ENCODE peak calls at places on chromosomes 13 and 19, in ten cellular contexts. One of them, this sample, is unnamed.

GRCh38 chr13:28585557-28585956 is 73.4 kb upstream of the POMP start:
- DNase-seq in stomach: no peak
- DNase-seq in PC-3: no peak
- DNase-seq in endothelial cell: no peak
- DNase-seq in cardiac muscle cell: no peak
- DNase-seq in neural progenitor cell: no peak
- DNase-seq in AG09309: no peak
- DNase-seq in H9: no peak
- DNase-seq in fibroblast of the aortic adventitia: no peak
- DNase-seq in cardiac fibroblast: no peak
- DNase-seq in this sample: no peak

GRCh38 chr13:67119481-67119883 is 110.7 kb downstream of the PCDH9 start:
- DNase-seq in endothelial cell: no peak
- DNase-seq in AG09309: peak
- DNase-seq in stomach: no peak
- DNase-seq in cardiac muscle cell: peak
- DNase-seq in PC-3: peak
- DNase-seq in fibroblast of the aortic adventitia: peak
- DNase-seq in neural progenitor cell: no peak
- DNase-seq in H9: no peak
- DNase-seq in cardiac fibroblast: peak
- DNase-seq in this sample: no peak

GRCh38 chr13:48643159-48643558 is 10.6 kb upstream of the CYSLTR2 start:
- DNase-seq in endothelial cell: no peak
- DNase-seq in neural progenitor cell: no peak
- DNase-seq in fibroblast of the aortic adventitia: no peak
- DNase-seq in stomach: no peak
- DNase-seq in PC-3: no peak
- DNase-seq in H9: no peak
- DNase-seq in cardiac muscle cell: no peak
- DNase-seq in AG09309: no peak
- DNase-seq in cardiac fibroblast: no peak
- DNase-seq in this sample: no peak

GRCh38 chr13:48769107-48769704 is 115.5 kb downstream of the CYSLTR2 start:
- DNase-seq in AG09309: peak
- DNase-seq in neural progenitor cell: peak
- DNase-seq in cardiac muscle cell: peak
- DNase-seq in cardiac fibroblast: peak
- DNase-seq in PC-3: peak
- DNase-seq in stomach: peak
- DNase-seq in endothelial cell: peak
- DNase-seq in fibroblast of the aortic adventitia: peak
- DNase-seq in H9: peak
- DNase-seq in this sample: peak

GRCh38 chr13:60174113-60174512 is 10.4 kb upstream of the DIAPH3 start:
- DNase-seq in endothelial cell: no peak
- DNase-seq in H9: no peak
- DNase-seq in cardiac fibroblast: no peak
- DNase-seq in fibroblast of the aortic adventitia: no peak
- DNase-seq in stomach: no peak
- DNase-seq in neural progenitor cell: no peak
- DNase-seq in PC-3: no peak
- DNase-seq in AG09309: no peak
- DNase-seq in cardiac muscle cell: no peak
- DNase-seq in this sample: no peak

GRCh38 chr19:18543814-18544475 is 572 bp upstream of the FKBP8 start:
- DNase-seq in neural progenitor cell: peak
- DNase-seq in stomach: peak
- DNase-seq in cardiac fibroblast: peak
- DNase-seq in fibroblast of the aortic adventitia: peak
- DNase-seq in AG09309: no peak
- DNase-seq in H9: peak
- DNase-seq in cardiac muscle cell: peak
- DNase-seq in endothelial cell: peak
- DNase-seq in PC-3: peak
- DNase-seq in this sample: no peak

GRCh38 chr13:22311734-22312404 is 641.0 kb downstream of the FGF9 start:
- DNase-seq in H9: peak
- DNase-seq in neural progenitor cell: no peak
- DNase-seq in AG09309: no peak
- DNase-seq in cardiac muscle cell: no peak
- DNase-seq in stomach: no peak
- DNase-seq in fibroblast of the aortic adventitia: no peak
- DNase-seq in PC-3: no peak
- DNase-seq in endothelial cell: no peak
- DNase-seq in cardiac fibroblast: no peak
- DNase-seq in this sample: peak

GRCh38 chr13:93878675-93879074 is 600.8 kb downstream of the DCT start:
- DNase-seq in cardiac muscle cell: no peak
- DNase-seq in neural progenitor cell: no peak
- DNase-seq in endothelial cell: no peak
- DNase-seq in stomach: no peak
- DNase-seq in H9: no peak
- DNase-seq in PC-3: no peak
- DNase-seq in AG09309: no peak
- DNase-seq in cardiac fibroblast: no peak
- DNase-seq in fibroblast of the aortic adventitia: no peak
- DNase-seq in this sample: no peak

GRCh38 chr13:20824762-20825161 is 51.0 kb upstream of the EEF1AKMT1 start:
- DNase-seq in AG09309: no peak
- DNase-seq in cardiac muscle cell: no peak
- DNase-seq in neural progenitor cell: no peak
- DNase-seq in H9: no peak
- DNase-seq in fibroblast of the aortic adventitia: no peak
- DNase-seq in cardiac fibroblast: peak
- DNase-seq in endothelial cell: no peak
- DNase-seq in PC-3: no peak
- DNase-seq in stomach: no peak
- DNase-seq in this sample: no peak

GRCh38 chr13:86856996-86857395 is 814.2 kb upstream of the SLITRK5 start:
- DNase-seq in fibroblast of the aortic adventitia: peak
- DNase-seq in PC-3: peak
- DNase-seq in neural progenitor cell: no peak
- DNase-seq in cardiac fibroblast: no peak
- DNase-seq in stomach: no peak
- DNase-seq in endothelial cell: no peak
- DNase-seq in H9: peak
- DNase-seq in AG09309: no peak
- DNase-seq in cardiac muscle cell: no peak
- DNase-seq in this sample: peak

GRCh38 chr13:72342364-72342763 is 385.1 kb downstream of the MZT1 start:
- DNase-seq in cardiac fibroblast: no peak
- DNase-seq in fibroblast of the aortic adventitia: no peak
- DNase-seq in PC-3: no peak
- DNase-seq in neural progenitor cell: no peak
- DNase-seq in stomach: no peak
- DNase-seq in H9: no peak
- DNase-seq in endothelial cell: no peak
- DNase-seq in AG09309: no peak
- DNase-seq in cardiac muscle cell: no peak
- DNase-seq in this sample: no peak

GRCh38 chr13:74574964-74575728 is 440.9 kb upstream of the KLF12 start:
- DNase-seq in stomach: no peak
- DNase-seq in neural progenitor cell: no peak
- DNase-seq in AG09309: no peak
- DNase-seq in cardiac fibroblast: peak
- DNase-seq in PC-3: no peak
- DNase-seq in fibroblast of the aortic adventitia: no peak
- DNase-seq in H9: peak
- DNase-seq in cardiac muscle cell: peak
- DNase-seq in endothelial cell: peak
- DNase-seq in this sample: no peak

GRCh38 chr19:46922465-46922864 is 61.7 kb downstream of the ARHGAP35 start:
- DNase-seq in endothelial cell: no peak
- DNase-seq in AG09309: no peak
- DNase-seq in cardiac muscle cell: no peak
- DNase-seq in H9: no peak
- DNase-seq in stomach: no peak
- DNase-seq in neural progenitor cell: no peak
- DNase-seq in PC-3: no peak
- DNase-seq in cardiac fibroblast: no peak
- DNase-seq in fibroblast of the aortic adventitia: no peak
- DNase-seq in this sample: no peak
- TF ChIP-seq CTCF in endothelial cell: no peak
- TF ChIP-seq CTCF in AG09309: no peak
- TF ChIP-seq CTCF in cardiac muscle cell: no peak
- TF ChIP-seq CTCF in H9: no peak
- TF ChIP-seq CTCF in stomach: no peak
- TF ChIP-seq CTCF in neural progenitor cell: no peak
- TF ChIP-seq CTCF in PC-3: no peak
- TF ChIP-seq CTCF in cardiac fibroblast: no peak
- TF ChIP-seq CTCF in fibroblast of the aortic adventitia: no peak
- TF ChIP-seq CTCF in this sample: no peak

GRCh38 chr19:38711726-38712153 is 32.5 kb downstream of the CAPN12 start:
- DNase-seq in H9: no peak
- DNase-seq in neural progenitor cell: no peak
- DNase-seq in cardiac fibroblast: peak
- DNase-seq in cardiac muscle cell: peak
- DNase-seq in stomach: no peak
- DNase-seq in fibroblast of the aortic adventitia: peak
- DNase-seq in AG09309: peak
- DNase-seq in PC-3: no peak
- DNase-seq in endothelial cell: no peak
- DNase-seq in this sample: no peak
- TF ChIP-seq CTCF in H9: no peak
- TF ChIP-seq CTCF in neural progenitor cell: no peak
- TF ChIP-seq CTCF in cardiac fibroblast: peak
- TF ChIP-seq CTCF in cardiac muscle cell: no peak
- TF ChIP-seq CTCF in stomach: no peak
- TF ChIP-seq CTCF in fibroblast of the aortic adventitia: peak
- TF ChIP-seq CTCF in AG09309: peak
- TF ChIP-seq CTCF in PC-3: no peak
- TF ChIP-seq CTCF in endothelial cell: no peak
- TF ChIP-seq CTCF in this sample: no peak

DNA sequence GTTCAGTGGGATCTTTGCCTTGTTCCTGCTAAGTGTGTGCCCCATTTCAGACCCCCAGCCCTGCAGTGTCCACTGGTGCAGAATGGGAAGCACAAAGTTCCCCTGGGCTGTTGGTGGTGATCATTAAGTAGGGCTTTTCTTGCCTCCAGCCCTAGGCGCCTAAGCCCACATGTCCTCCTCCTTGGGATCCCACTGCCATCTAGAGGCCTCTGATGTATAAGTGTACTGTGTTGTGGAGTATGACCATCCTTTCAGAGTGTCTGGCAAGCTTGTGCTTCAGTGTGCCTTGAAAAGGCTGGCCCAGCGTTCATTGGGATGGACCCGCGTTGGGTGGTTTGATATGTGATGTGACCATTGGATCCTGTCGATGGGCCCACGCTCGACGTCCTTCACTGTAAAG is 71.2 kb downstream of the WASF3 start:
- DNase-seq in neural progenitor cell: peak
- DNase-seq in cardiac fibroblast: peak
- DNase-seq in endothelial cell: no peak
- DNase-seq in AG09309: peak
- DNase-seq in cardiac muscle cell: peak
- DNase-seq in fibroblast of the aortic adventitia: peak
- DNase-seq in PC-3: peak
- DNase-seq in stomach: no peak
- DNase-seq in H9: peak
- DNase-seq in this sample: no peak
- TF ChIP-seq CTCF in neural progenitor cell: peak
- TF ChIP-seq CTCF in cardiac fibroblast: peak
- TF ChIP-seq CTCF in endothelial cell: no peak
- TF ChIP-seq CTCF in AG09309: peak
- TF ChIP-seq CTCF in cardiac muscle cell: peak
- TF ChIP-seq CTCF in fibroblast of the aortic adventitia: peak
- TF ChIP-seq CTCF in PC-3: peak
- TF ChIP-seq CTCF in stomach: no peak
- TF ChIP-seq CTCF in H9: peak
- TF ChIP-seq CTCF in this sample: no peak

DNA sequence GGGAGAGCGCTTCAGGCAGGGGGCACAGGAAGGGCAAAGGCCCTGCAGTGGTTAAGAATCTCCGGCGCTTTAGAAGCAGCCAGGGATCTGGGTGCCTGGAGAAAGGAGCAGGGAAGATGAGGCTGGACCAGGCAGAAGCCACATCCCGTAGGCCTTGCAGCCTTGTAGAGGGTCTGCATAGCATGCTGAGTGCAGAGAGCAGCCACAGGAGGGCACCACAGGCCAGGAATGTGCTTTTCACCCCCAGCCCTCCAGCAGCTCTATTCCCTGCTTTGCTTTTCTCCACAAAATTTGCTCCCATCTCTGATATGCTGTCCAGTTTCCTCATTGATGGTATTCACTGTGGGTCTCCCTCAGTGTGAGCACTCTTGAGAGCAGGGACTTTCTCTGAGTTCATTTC is 5.7 kb downstream of the WDR62 start:
- DNase-seq in endothelial cell: peak
- DNase-seq in cardiac fibroblast: peak
- DNase-seq in AG09309: peak
- DNase-seq in PC-3: peak
- DNase-seq in fibroblast of the aortic adventitia: peak
- DNase-seq in cardiac muscle cell: peak
- DNase-seq in neural progenitor cell: peak
- DNase-seq in stomach: peak
- DNase-seq in H9: peak
- DNase-seq in this sample: peak
- TF ChIP-seq CTCF in endothelial cell: no peak
- TF ChIP-seq CTCF in cardiac fibroblast: peak
- TF ChIP-seq CTCF in AG09309: peak
- TF ChIP-seq CTCF in PC-3: peak
- TF ChIP-seq CTCF in fibroblast of the aortic adventitia: peak
- TF ChIP-seq CTCF in cardiac muscle cell: peak
- TF ChIP-seq CTCF in neural progenitor cell: peak
- TF ChIP-seq CTCF in stomach: no peak
- TF ChIP-seq CTCF in H9: peak
- TF ChIP-seq CTCF in this sample: peak

DNA sequence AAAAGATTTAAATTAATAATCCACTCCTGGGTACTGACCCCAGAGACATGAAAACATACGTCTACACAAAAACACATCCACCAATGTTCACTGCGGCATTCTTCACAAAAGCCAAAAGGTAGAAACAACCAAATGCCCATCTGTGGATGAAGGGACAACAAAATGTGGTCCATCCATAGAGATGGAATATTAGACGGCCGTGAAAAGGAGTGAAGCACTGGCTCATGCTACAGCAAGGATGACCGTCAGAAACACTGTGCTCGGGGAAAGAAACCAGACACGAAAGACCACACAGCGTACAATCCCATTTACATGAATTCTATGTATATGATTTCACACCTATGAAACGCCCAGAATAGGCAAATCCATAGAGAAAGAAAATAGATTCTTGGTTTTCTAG is 6.1 kb downstream of the RDH13 start:
- DNase-seq in H9: no peak
- DNase-seq in cardiac fibroblast: no peak
- DNase-seq in stomach: no peak
- DNase-seq in cardiac muscle cell: no peak
- DNase-seq in PC-3: no peak
- DNase-seq in neural progenitor cell: no peak
- DNase-seq in fibroblast of the aortic adventitia: no peak
- DNase-seq in AG09309: no peak
- DNase-seq in endothelial cell: no peak
- DNase-seq in this sample: no peak
- TF ChIP-seq CTCF in H9: no peak
- TF ChIP-seq CTCF in cardiac fibroblast: no peak
- TF ChIP-seq CTCF in stomach: no peak
- TF ChIP-seq CTCF in cardiac muscle cell: no peak
- TF ChIP-seq CTCF in PC-3: no peak
- TF ChIP-seq CTCF in neural progenitor cell: no peak
- TF ChIP-seq CTCF in fibroblast of the aortic adventitia: no peak
- TF ChIP-seq CTCF in AG09309: no peak
- TF ChIP-seq CTCF in endothelial cell: no peak
- TF ChIP-seq CTCF in this sample: no peak

This sample was measured in nephron progenitor cell.